ENCODE peak calls at places on chromosomes 5 and 9, in five cellular contexts. N is activated B cell treated with CpG ODN at 0.5 μM for 24 hours, T is NCI-H1930, B is BJ, D is transverse colon. U is an unnamed sample.
A peak's percentile ranks its signal among the peaks of the same experiment; 100 is the strongest.

GRCh38 chr5:118233601-118234000 is 754.7 kb downstream of the DTWD2 start:
- DNase-seq in N (no peak), T (no peak), B (peak; percentile 4), D (no peak), U (no peak)

GRCh38 chr9:128192601-128193371 is 1.4 kb upstream of the CIZ1 start:
- DNase-seq in N (peak; percentile 60), T (peak; percentile 19), B (peak; percentile 65), D (peak; percentile 92), U (no peak)

GRCh38 chr5:120231563-120231962 is 232.5 kb upstream of the PRR16 start:
- DNase-seq in N (no peak), T (no peak), B (no peak), D (no peak), U (no peak)

GRCh38 chr5:107456281-107456715 is 214.4 kb downstream of the EFNA5 start:
- DNase-seq in N (no peak), T (no peak), B (no peak), D (no peak), U (no peak)

GRCh38 chr5:4938941-4939546 is 201.1 kb upstream of the ADAMTS16 start:
- DNase-seq in N (no peak), T (no peak), B (no peak), D (no peak), U (no peak)

GRCh38 chr9:79581794-79582193 is 10.0 kb downstream of the TLE4 start:
- DNase-seq in N (no peak), T (no peak), B (peak; percentile 73), D (no peak), U (no peak)

GRCh38 chr5:133445744-133446143 is 166.6 kb downstream of the FSTL4 start:
- DNase-seq in N (no peak), T (no peak), B (no peak), D (peak; percentile 22), U (no peak)

GRCh38 chr9:105449081-105449480 is 1.2 kb downstream of the FSD1L start:
- DNase-seq in N (no peak), T (no peak), B (no peak), D (no peak), U (no peak)

GRCh38 chr5:41406944-41407343 is 103.5 kb downstream of the PLCXD3 start:
- DNase-seq in N (no peak), T (no peak), B (no peak), D (no peak), U (no peak)

GRCh38 chr5:139649082-139649991 is 1.2 kb downstream of the CXXC5 start:
- DNase-seq in N (peak; percentile 61), T (no peak), B (no peak), D (peak; percentile 32), U (no peak)

GRCh38 chr9:133509179-133510083 is 15.3 kb downstream of the MYMK start:
- DNase-seq in N (no peak), T (no peak), B (no peak), D (peak; percentile 70), U (no peak)

GRCh38 chr5:105687493-105687892 is 1983.2 kb downstream of the EFNA5 start:
- DNase-seq in N (no peak), T (no peak), B (no peak), D (no peak), U (no peak)

GRCh38 chr5:39020465-39020864 is 53.7 kb downstream of the RICTOR start:
- DNase-seq in N (no peak), T (no peak), B (no peak), D (no peak), U (no peak)

GRCh38 chr9:137461316-137461662 is 2.2 kb upstream of the NSMF start:
- DNase-seq in N (no peak), T (no peak), B (no peak), D (no peak), U (no peak)

GRCh38 chr9:91071185-91071990 is 269.8 kb downstream of the SYK start:
- DNase-seq in N (no peak), T (no peak), B (peak; percentile 48), D (no peak), U (no peak)

GRCh38 chr9:92808726-92809451 is 44.3 kb upstream of the BICD2 start:
- DNase-seq in N (peak; percentile 62), T (peak; percentile 76), B (no peak), D (peak; percentile 65), U (no peak)

GRCh38 chr5:34656001-34656699 is at the start of gene RAI14:
- DNase-seq in N (peak; percentile 21), T (peak; percentile 66), B (peak; percentile 33), D (peak; percentile 73), U (no peak)

GRCh38 chr5:17413691-17414090 is 84.3 kb upstream of the TAF11L2 start:
- DNase-seq in N (no peak), T (no peak), B (no peak), D (no peak), U (no peak)

GRCh38 chr9:78685471-78685870 is 388.5 kb downstream of the PSAT1 start:
- DNase-seq in N (no peak), T (no peak), B (no peak), D (no peak), U (no peak)

GRCh38 chr9:94867842-94868312 is 141.4 kb downstream of the AOPEP start:
- DNase-seq in N (no peak), T (no peak), B (peak; percentile 87), D (no peak), U (no peak)

GRCh38 chr9:127877566-127877998 is at the start of gene AK1:
- DNase-seq in N (no peak), T (peak; percentile 29), B (no peak), D (peak; percentile 84), U (no peak)

GRCh38 chr9:108811944-108812343 is 43.8 kb downstream of the ACTL7B start:
- DNase-seq in N (no peak), T (no peak), B (no peak), D (no peak), U (no peak)

GRCh38 chr5:61801174-61801573 is 469.1 kb downstream of the ZSWIM6 start:
- DNase-seq in N (no peak), T (no peak), B (no peak), D (no peak), U (no peak)

GRCh38 chr9:19148170-19148569 is 20.9 kb upstream of the PLIN2 start:
- DNase-seq in N (no peak), T (no peak), B (no peak), D (no peak), U (no peak)

GRCh38 chr9:72612449-72612848 is 91.0 kb downstream of the TMC1 start:
- DNase-seq in N (no peak), T (no peak), B (no peak), D (no peak), U (no peak)

GRCh38 chr9:9817176-9817575 is 795.6 kb downstream of the PTPRD start:
- DNase-seq in N (no peak), T (no peak), B (no peak), D (no peak), U (no peak)

GRCh38 chr9:134379774-134380431 is 53.6 kb downstream of the RXRA start:
- DNase-seq in N (no peak), T (no peak), B (no peak), D (no peak), U (no peak)

GRCh38 chr9:90967171-90967570 is 165.6 kb downstream of the SYK start:
- DNase-seq in N (no peak), T (no peak), B (no peak), D (no peak), U (no peak)

GRCh38 chr5:55724276-55724675 is 12.2 kb upstream of the SLC38A9 start:
- DNase-seq in N (no peak), T (no peak), B (no peak), D (no peak), U (no peak)

GRCh38 chr5:102583663-102584062 is 84.9 kb upstream of the SLCO6A1 start:
- DNase-seq in N (no peak), T (no peak), B (no peak), D (no peak), U (no peak)

U was measured in activated naive CD8-positive, alpha-beta T cell treated with anti-CD3 and anti-CD28 coated beads, Interleukin-2, amount 50 U/mL, for 16 hours.